ENCODE peak calls at places on chromosomes 16 and 17, in seven cellular contexts. One of them, this sample, is unnamed.

GRCh38 chr17:60851181-60851580 is 173.5 kb downstream of the BCAS3 start:
- DNase-seq in GM12878: no peak
- DNase-seq in endothelial cell of umbilical vein: no peak
- DNase-seq in SK-N-SH: peak; percentile 11
- DNase-seq in H1: no peak
- DNase-seq in K562: no peak
- DNase-seq in HepG2: no peak
- DNase-seq in this sample: no peak

GRCh38 chr16:55421225-55421624 is 57.8 kb upstream of the MMP2 start:
- DNase-seq in SK-N-SH: no peak
- DNase-seq in HepG2: no peak
- DNase-seq in K562: no peak
- DNase-seq in endothelial cell of umbilical vein: no peak
- DNase-seq in H1: no peak
- DNase-seq in GM12878: no peak
- DNase-seq in this sample: no peak

GRCh38 chr17:30594223-30594952 is 117.2 kb downstream of the GOSR1 start:
- DNase-seq in HepG2: no peak
- DNase-seq in endothelial cell of umbilical vein: no peak
- DNase-seq in SK-N-SH: no peak
- DNase-seq in K562: no peak
- DNase-seq in GM12878: no peak
- DNase-seq in H1: no peak
- DNase-seq in this sample: no peak

GRCh38 chr16:1745900-1746692 is 25.2 kb downstream of the NME3 start:
- DNase-seq in K562: no peak
- DNase-seq in SK-N-SH: no peak
- DNase-seq in endothelial cell of umbilical vein: no peak
- DNase-seq in HepG2: no peak
- DNase-seq in H1: no peak
- DNase-seq in GM12878: no peak
- DNase-seq in this sample: no peak

GRCh38 chr16:75203667-75204409 is 3.1 kb downstream of the CTRB2 start:
- DNase-seq in endothelial cell of umbilical vein: no peak
- DNase-seq in H1: no peak
- DNase-seq in HepG2: no peak
- DNase-seq in GM12878: no peak
- DNase-seq in SK-N-SH: no peak
- DNase-seq in K562: peak; percentile 9
- DNase-seq in this sample: no peak

GRCh38 chr16:89921131-89921698 is 1.9 kb upstream of the TUBB3 start:
- DNase-seq in SK-N-SH: no peak
- DNase-seq in HepG2: peak; percentile 55
- DNase-seq in endothelial cell of umbilical vein: no peak
- DNase-seq in H1: no peak
- DNase-seq in GM12878: no peak
- DNase-seq in K562: no peak
- DNase-seq in this sample: no peak

GRCh38 chr16:19809121-19809635 is 75.5 kb downstream of the GPRC5B start:
- DNase-seq in H1: no peak
- DNase-seq in K562: no peak
- DNase-seq in endothelial cell of umbilical vein: no peak
- DNase-seq in SK-N-SH: no peak
- DNase-seq in GM12878: no peak
- DNase-seq in HepG2: no peak
- DNase-seq in this sample: no peak

GRCh38 chr16:87196229-87196628 is 121.0 kb downstream of the C16orf95 start:
- DNase-seq in endothelial cell of umbilical vein: no peak
- DNase-seq in GM12878: no peak
- DNase-seq in H1: no peak
- DNase-seq in HepG2: no peak
- DNase-seq in K562: no peak
- DNase-seq in SK-N-SH: no peak
- DNase-seq in this sample: no peak

GRCh38 chr16:53912155-53912554 is 208.2 kb downstream of the FTO start:
- DNase-seq in endothelial cell of umbilical vein: no peak
- DNase-seq in GM12878: peak; percentile 2
- DNase-seq in SK-N-SH: no peak
- DNase-seq in K562: no peak
- DNase-seq in HepG2: no peak
- DNase-seq in H1: no peak
- DNase-seq in this sample: no peak

GRCh38 chr17:72609501-72609900 is 483.0 kb downstream of the SLC39A11 start:
- DNase-seq in H1: no peak
- DNase-seq in endothelial cell of umbilical vein: no peak
- DNase-seq in GM12878: no peak
- DNase-seq in SK-N-SH: no peak
- DNase-seq in K562: no peak
- DNase-seq in HepG2: no peak
- DNase-seq in this sample: peak; percentile 86

GRCh38 chr16:80347900-80348299 is 192.9 kb upstream of the DYNLRB2 start:
- DNase-seq in SK-N-SH: no peak
- DNase-seq in K562: no peak
- DNase-seq in GM12878: no peak
- DNase-seq in H1: no peak
- DNase-seq in endothelial cell of umbilical vein: peak; percentile 41
- DNase-seq in HepG2: no peak
- DNase-seq in this sample: no peak

GRCh38 chr17:16585796-16586195 is 16.8 kb upstream of the ZNF287 start:
- DNase-seq in K562: no peak
- DNase-seq in endothelial cell of umbilical vein: no peak
- DNase-seq in GM12878: no peak
- DNase-seq in HepG2: no peak
- DNase-seq in H1: no peak
- DNase-seq in SK-N-SH: no peak
- DNase-seq in this sample: no peak

GRCh38 chr17:60157487-60158040 is 7.8 kb downstream of the CA4 start:
- DNase-seq in K562: no peak
- DNase-seq in HepG2: no peak
- DNase-seq in H1: no peak
- DNase-seq in SK-N-SH: peak; percentile 37
- DNase-seq in endothelial cell of umbilical vein: no peak
- DNase-seq in GM12878: no peak
- DNase-seq in this sample: no peak

DNA sequence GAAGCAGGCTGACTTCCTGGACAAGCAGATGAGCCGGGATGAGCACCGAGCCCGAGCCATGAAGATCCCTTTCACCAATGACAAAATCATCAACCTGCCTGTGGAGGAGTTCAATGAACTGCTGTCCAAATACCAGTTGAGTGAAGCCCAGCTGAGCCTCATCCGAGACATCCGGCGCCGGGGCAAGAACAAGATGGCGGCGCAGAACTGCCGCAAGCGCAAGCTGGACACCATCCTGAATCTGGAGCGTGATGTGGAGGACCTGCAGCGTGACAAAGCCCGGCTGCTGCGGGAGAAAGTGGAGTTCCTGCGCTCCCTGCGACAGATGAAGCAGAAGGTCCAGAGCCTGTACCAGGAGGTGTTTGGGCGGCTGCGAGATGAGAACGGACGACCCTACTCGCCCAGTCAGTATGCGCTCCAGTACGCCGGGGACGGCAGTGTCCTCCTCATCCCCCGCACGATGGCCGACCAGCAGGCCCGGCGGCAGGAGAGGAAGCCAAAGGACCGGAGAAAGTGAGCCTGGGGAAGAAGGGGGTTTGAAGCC is 11.0 kb downstream of the NFE2L1 start:
- DNase-seq in GM12878: no peak
- DNase-seq in HepG2: no peak
- DNase-seq in K562: no peak
- DNase-seq in H1: no peak
- DNase-seq in SK-N-SH: no peak
- DNase-seq in endothelial cell of umbilical vein: no peak
- DNase-seq in this sample: no peak
- TF ChIP-seq MAX in GM12878: no peak
- TF ChIP-seq MAX in HepG2: no peak
- TF ChIP-seq MAX in K562: no peak
- TF ChIP-seq MAX in H1: no peak
- TF ChIP-seq MAX in SK-N-SH: no peak
- TF ChIP-seq MAX in endothelial cell of umbilical vein: no peak
- TF ChIP-seq MAX in this sample: no peak

GRCh38 chr16:73166972-73167550 is 119.1 kb upstream of the ZFHX3 start:
- DNase-seq in H1: no peak
- DNase-seq in endothelial cell of umbilical vein: no peak
- DNase-seq in GM12878: no peak
- DNase-seq in HepG2: no peak
- DNase-seq in K562: no peak
- DNase-seq in SK-N-SH: peak; percentile 51
- DNase-seq in this sample: no peak

GRCh38 chr16:73163238-73163795 is 115.4 kb upstream of the ZFHX3 start:
- DNase-seq in GM12878: no peak
- DNase-seq in K562: no peak
- DNase-seq in H1: no peak
- DNase-seq in HepG2: peak; percentile 67
- DNase-seq in SK-N-SH: no peak
- DNase-seq in endothelial cell of umbilical vein: peak; percentile 68
- DNase-seq in this sample: no peak

GRCh38 chr16:73166394-73166971 is 118.6 kb upstream of the ZFHX3 start:
- DNase-seq in HepG2: no peak
- DNase-seq in SK-N-SH: no peak
- DNase-seq in GM12878: no peak
- DNase-seq in endothelial cell of umbilical vein: no peak
- DNase-seq in K562: no peak
- DNase-seq in H1: no peak
- DNase-seq in this sample: no peak

GRCh38 chr16:73157861-73158260 is 109.9 kb upstream of the ZFHX3 start:
- DNase-seq in GM12878: no peak
- DNase-seq in K562: no peak
- DNase-seq in H1: no peak
- DNase-seq in endothelial cell of umbilical vein: no peak
- DNase-seq in HepG2: no peak
- DNase-seq in SK-N-SH: no peak
- DNase-seq in this sample: no peak

DNA sequence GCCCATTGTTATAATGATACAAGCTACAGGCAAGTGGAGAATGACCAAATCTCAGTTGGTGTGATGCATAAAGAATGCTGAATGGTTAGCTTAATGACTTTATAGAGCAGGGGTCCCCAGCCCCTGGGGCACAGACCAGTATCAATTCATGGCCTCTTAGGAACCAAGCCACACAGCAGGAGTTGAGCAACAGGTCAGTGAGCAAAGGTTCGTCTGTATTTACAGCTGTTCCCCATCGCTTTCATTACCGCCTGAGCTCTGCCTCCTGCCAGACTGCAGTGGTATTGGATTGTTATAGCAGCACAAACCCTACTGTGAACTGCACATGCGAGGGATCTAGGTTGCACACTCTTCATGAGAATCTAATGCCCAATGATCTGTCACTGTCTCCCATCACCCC is 114.0 kb upstream of the ZFHX3 start:
- DNase-seq in SK-N-SH: no peak
- DNase-seq in H1: no peak
- DNase-seq in K562: no peak
- DNase-seq in GM12878: no peak
- DNase-seq in endothelial cell of umbilical vein: no peak
- DNase-seq in HepG2: peak; percentile 78
- DNase-seq in this sample: no peak
- TF ChIP-seq POLR2AphosphoS5 in SK-N-SH: no peak
- TF ChIP-seq POLR2AphosphoS5 in H1: no peak
- TF ChIP-seq POLR2AphosphoS5 in K562: no peak
- TF ChIP-seq POLR2AphosphoS5 in GM12878: no peak
- TF ChIP-seq POLR2AphosphoS5 in endothelial cell of umbilical vein: no peak
- TF ChIP-seq POLR2AphosphoS5 in HepG2: no peak
- TF ChIP-seq POLR2AphosphoS5 in this sample: no peak

GRCh38 chr16:84183911-84184310 is 2.9 kb downstream of the TAF1C start:
- DNase-seq in endothelial cell of umbilical vein: peak; percentile 51
- DNase-seq in H1: no peak
- DNase-seq in HepG2: no peak
- DNase-seq in K562: no peak
- DNase-seq in GM12878: no peak
- DNase-seq in SK-N-SH: no peak
- DNase-seq in this sample: no peak
- TF ChIP-seq CTCF in endothelial cell of umbilical vein: peak; percentile 58
- TF ChIP-seq CTCF in H1: peak; percentile 27
- TF ChIP-seq CTCF in HepG2: no peak
- TF ChIP-seq CTCF in K562: peak; percentile 45
- TF ChIP-seq CTCF in GM12878: no peak
- TF ChIP-seq CTCF in SK-N-SH: peak; percentile 28
- TF ChIP-seq CTCF in this sample: peak; percentile 19

DNA sequence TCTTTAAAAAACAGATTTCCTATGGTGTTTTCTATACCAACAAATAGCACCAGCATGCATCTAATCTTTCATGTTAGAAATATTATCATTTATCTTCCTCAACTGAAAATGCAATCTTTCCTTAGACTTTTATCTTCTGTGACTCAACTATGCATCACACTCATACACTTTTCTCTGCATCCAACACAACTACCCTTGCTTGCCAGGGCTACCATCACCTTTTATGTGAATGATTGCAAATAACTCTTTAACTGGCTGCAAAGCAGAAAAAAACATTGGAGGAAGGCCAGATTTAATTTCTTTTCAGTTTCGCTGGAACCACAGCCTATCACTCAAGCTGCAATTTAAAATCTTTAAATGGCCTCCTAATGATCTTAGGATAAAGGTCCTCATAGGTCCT is 212.9 kb downstream of the CDH8 start:
- DNase-seq in endothelial cell of umbilical vein: no peak
- DNase-seq in HepG2: no peak
- DNase-seq in K562: no peak
- DNase-seq in SK-N-SH: no peak
- DNase-seq in H1: no peak
- DNase-seq in GM12878: no peak
- DNase-seq in this sample: no peak
- TF ChIP-seq MAX in endothelial cell of umbilical vein: no peak
- TF ChIP-seq MAX in HepG2: no peak
- TF ChIP-seq MAX in K562: no peak
- TF ChIP-seq MAX in SK-N-SH: no peak
- TF ChIP-seq MAX in H1: no peak
- TF ChIP-seq MAX in GM12878: no peak
- TF ChIP-seq MAX in this sample: no peak